ENCODE peak calls at places on chromosomes 4 and X, in seven cellular contexts. One of them, this sample, is unnamed. For H3K9me3, the result is how much of the 10 kb centered on the place peaks cover.

GRCh38 chr4:95106408-95106928 is 348.7 kb downstream of the BMPR1B start:
- DNase-seq in A549: no peak
- DNase-seq in K562: no peak
- DNase-seq in HCT116: peak
- DNase-seq in vagina: no peak
- DNase-seq in adrenal gland: no peak
- DNase-seq in IMR-90: peak
- DNase-seq in this sample: no peak

GRCh38 chr4:184433258-184433892 is 41.0 kb downstream of the IRF2 start:
- DNase-seq in A549: no peak
- DNase-seq in K562: no peak
- DNase-seq in HCT116: no peak
- DNase-seq in vagina: no peak
- DNase-seq in adrenal gland: no peak
- DNase-seq in IMR-90: peak
- DNase-seq in this sample: no peak

GRCh38 chr4:147056951-147057630 is 111.4 kb upstream of the TTC29 start:
- DNase-seq in A549: no peak
- DNase-seq in K562: no peak
- DNase-seq in HCT116: no peak
- DNase-seq in vagina: no peak
- DNase-seq in adrenal gland: no peak
- DNase-seq in IMR-90: peak
- DNase-seq in this sample: no peak

GRCh38 chr4:118955515-118955914 is 66.9 kb downstream of the SYNPO2 start:
- DNase-seq in A549: no peak
- DNase-seq in K562: no peak
- DNase-seq in HCT116: no peak
- DNase-seq in vagina: no peak
- DNase-seq in adrenal gland: no peak
- DNase-seq in IMR-90: no peak
- DNase-seq in this sample: no peak

GRCh38 chrX:111914398-111915092 is 38.6 kb downstream of the TRPC5OS start:
- DNase-seq in A549: no peak
- DNase-seq in K562: no peak
- DNase-seq in HCT116: no peak
- DNase-seq in vagina: no peak
- DNase-seq in adrenal gland: no peak
- DNase-seq in IMR-90: peak
- DNase-seq in this sample: no peak

GRCh38 chrX:24081661-24082154 is 27.0 kb downstream of the EIF2S3 start:
- DNase-seq in A549: no peak
- DNase-seq in K562: peak
- DNase-seq in HCT116: peak
- DNase-seq in vagina: no peak
- DNase-seq in adrenal gland: peak
- DNase-seq in IMR-90: peak
- DNase-seq in this sample: peak

GRCh38 chrX:33324099-33324498 is 112.8 kb upstream of the DMD start:
- DNase-seq in A549: no peak
- DNase-seq in K562: no peak
- DNase-seq in HCT116: no peak
- DNase-seq in vagina: no peak
- DNase-seq in adrenal gland: no peak
- DNase-seq in IMR-90: no peak
- DNase-seq in this sample: no peak

GRCh38 chr4:151434183-151434860 is 25.3 kb downstream of the FHIP1A start:
- DNase-seq in A549: no peak
- DNase-seq in K562: no peak
- DNase-seq in HCT116: no peak
- DNase-seq in vagina: no peak
- DNase-seq in adrenal gland: no peak
- DNase-seq in IMR-90: peak
- DNase-seq in this sample: no peak

GRCh38 chr4:11720292-11720691 is 291.6 kb upstream of the HS3ST1 start:
- DNase-seq in A549: peak
- DNase-seq in K562: no peak
- DNase-seq in HCT116: no peak
- DNase-seq in vagina: no peak
- DNase-seq in adrenal gland: peak
- DNase-seq in IMR-90: peak
- DNase-seq in this sample: no peak

GRCh38 chr4:119559044-119559647 is 69.5 kb downstream of the PDE5A start:
- DNase-seq in A549: peak
- DNase-seq in K562: peak
- DNase-seq in HCT116: peak
- DNase-seq in vagina: no peak
- DNase-seq in adrenal gland: no peak
- DNase-seq in IMR-90: peak
- DNase-seq in this sample: no peak

GRCh38 chrX:133580630-133581029 is 165.3 kb upstream of the GPC4 start:
- DNase-seq in A549: no peak
- DNase-seq in K562: no peak
- DNase-seq in HCT116: no peak
- DNase-seq in vagina: no peak
- DNase-seq in adrenal gland: no peak
- DNase-seq in IMR-90: no peak
- DNase-seq in this sample: no peak

GRCh38 chr4:95540227-95540626 is 8.5 kb downstream of the UNC5C start:
- DNase-seq in A549: no peak
- DNase-seq in K562: no peak
- DNase-seq in HCT116: no peak
- DNase-seq in vagina: no peak
- DNase-seq in adrenal gland: no peak
- DNase-seq in IMR-90: no peak
- DNase-seq in this sample: no peak

GRCh38 chr4:54281060-54281781 is 52.1 kb downstream of the PDGFRA start:
- DNase-seq in A549: no peak
- DNase-seq in K562: no peak
- DNase-seq in HCT116: no peak
- DNase-seq in vagina: no peak
- DNase-seq in adrenal gland: peak
- DNase-seq in IMR-90: peak
- DNase-seq in this sample: peak

GRCh38 chrX:119541188-119541587 is 24.0 kb downstream of the STEEP1 start:
- DNase-seq in A549: peak
- DNase-seq in K562: no peak
- DNase-seq in HCT116: no peak
- DNase-seq in vagina: no peak
- DNase-seq in adrenal gland: no peak
- DNase-seq in IMR-90: peak
- DNase-seq in this sample: no peak

GRCh38 chr4:146269228-146269653 is 54.9 kb downstream of the REELD1 start:
- DNase-seq in A549: no peak
- DNase-seq in K562: no peak
- DNase-seq in HCT116: no peak
- DNase-seq in vagina: no peak
- DNase-seq in adrenal gland: no peak
- DNase-seq in IMR-90: no peak
- DNase-seq in this sample: no peak

GRCh38 chr4:66852843-66853242 is 692.5 kb downstream of the CENPC start:
- DNase-seq in A549: no peak
- DNase-seq in K562: no peak
- DNase-seq in HCT116: no peak
- DNase-seq in vagina: no peak
- DNase-seq in adrenal gland: no peak
- DNase-seq in IMR-90: no peak
- DNase-seq in this sample: no peak

GRCh38 chr4:169009281-169010124 is 552 bp downstream of the CBR4 start:
- DNase-seq in A549: no peak
- DNase-seq in K562: peak
- DNase-seq in HCT116: peak
- DNase-seq in vagina: no peak
- DNase-seq in adrenal gland: peak
- DNase-seq in IMR-90: peak
- DNase-seq in this sample: peak

GRCh38 chr4:169012049-169012448 is 2.0 kb upstream of the CBR4 start:
- DNase-seq in A549: no peak
- DNase-seq in K562: no peak
- DNase-seq in HCT116: no peak
- DNase-seq in vagina: no peak
- DNase-seq in adrenal gland: no peak
- DNase-seq in IMR-90: no peak
- DNase-seq in this sample: no peak

GRCh38 chr4:169013396-169013795 is 3.3 kb upstream of the CBR4 start:
- DNase-seq in A549: no peak
- DNase-seq in K562: peak
- DNase-seq in HCT116: no peak
- DNase-seq in vagina: no peak
- DNase-seq in adrenal gland: no peak
- DNase-seq in IMR-90: no peak
- DNase-seq in this sample: no peak

GRCh38 chr4:169008478-169008877 is 1.6 kb downstream of the CBR4 start:
- DNase-seq in A549: no peak
- DNase-seq in K562: peak
- DNase-seq in HCT116: no peak
- DNase-seq in vagina: no peak
- DNase-seq in adrenal gland: no peak
- DNase-seq in IMR-90: no peak
- DNase-seq in this sample: no peak

DNA sequence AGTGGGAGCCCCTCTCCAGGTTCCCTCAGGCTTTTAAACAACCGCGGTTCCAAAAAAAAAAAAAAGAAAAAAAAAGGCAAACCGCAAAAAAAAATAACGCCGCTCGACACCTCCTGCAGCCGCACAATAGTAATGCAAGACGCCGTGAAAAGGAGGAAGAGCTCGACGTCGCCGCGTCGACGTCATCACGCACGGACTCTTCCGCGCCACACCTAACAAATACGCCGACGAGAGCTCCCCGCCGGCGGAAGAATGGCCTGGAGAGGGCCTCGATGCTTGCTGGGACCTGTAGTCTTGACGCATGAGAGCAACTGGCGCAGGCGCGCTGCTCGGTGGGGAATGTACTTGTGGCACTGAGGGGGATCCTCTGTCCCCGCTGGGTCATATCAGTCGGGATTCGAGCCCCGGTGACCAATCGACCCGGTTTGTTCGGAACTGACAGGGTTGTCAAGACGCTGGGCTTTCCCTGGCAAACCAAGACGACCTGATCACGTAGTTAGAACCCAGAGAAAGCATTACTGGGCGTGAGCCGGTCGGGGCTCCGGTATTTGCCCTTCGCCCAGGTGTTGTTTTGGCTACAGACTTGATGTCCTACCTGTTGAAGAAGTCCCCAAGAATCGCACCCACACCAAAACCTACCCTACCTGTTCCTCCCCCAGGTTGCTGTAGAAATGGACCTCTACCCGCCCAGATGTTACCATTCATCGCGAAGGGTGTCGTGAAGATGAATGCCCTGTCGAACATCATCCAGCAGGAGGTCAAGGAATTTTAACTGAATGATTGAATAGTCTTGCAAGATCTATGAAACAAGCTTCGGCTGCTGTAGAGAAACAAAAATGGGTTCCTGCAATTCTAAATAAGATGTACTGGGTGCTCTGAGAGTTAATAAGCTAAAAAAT is at the start of gene CBR4:
- DNase-seq in A549: peak
- DNase-seq in K562: peak
- DNase-seq in HCT116: peak
- DNase-seq in vagina: no peak
- DNase-seq in adrenal gland: peak
- DNase-seq in IMR-90: peak
- DNase-seq in this sample: peak
- TF ChIP-seq POLR2A in A549: peak
- TF ChIP-seq POLR2A in K562: peak
- TF ChIP-seq POLR2A in HCT116: peak
- TF ChIP-seq POLR2A in vagina: peak
- TF ChIP-seq POLR2A in adrenal gland: peak
- TF ChIP-seq POLR2A in IMR-90: peak
- TF ChIP-seq POLR2A in this sample: peak

DNA sequence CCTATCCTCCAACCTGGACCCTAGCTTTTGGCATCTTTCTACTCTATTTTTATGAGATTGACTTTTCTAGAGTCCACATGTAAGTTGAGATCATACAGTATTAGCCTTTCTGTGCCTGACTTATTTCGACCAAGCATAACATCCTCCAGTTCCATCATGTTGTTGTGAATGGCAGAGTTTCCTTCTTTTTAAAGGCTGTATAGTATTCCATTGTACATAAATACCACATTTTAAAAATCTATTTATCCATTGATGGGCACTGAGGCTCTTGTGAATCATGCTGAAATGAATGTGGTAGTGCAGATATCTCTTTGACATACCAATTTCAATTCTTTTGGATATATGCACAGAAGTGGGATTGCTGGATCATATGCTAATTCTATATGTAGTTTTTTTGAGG is 40.3 kb upstream of the STIM2 start:
- DNase-seq in A549: no peak
- DNase-seq in K562: no peak
- DNase-seq in HCT116: no peak
- DNase-seq in vagina: no peak
- DNase-seq in adrenal gland: no peak
- DNase-seq in IMR-90: no peak
- DNase-seq in this sample: no peak
- H3K9me3 ChIP-seq in A549: under half
- H3K9me3 ChIP-seq in K562: under half
- H3K9me3 ChIP-seq in HCT116: under half
- H3K9me3 ChIP-seq in vagina: under half
- H3K9me3 ChIP-seq in adrenal gland: under half
- H3K9me3 ChIP-seq in IMR-90: under half
- H3K9me3 ChIP-seq in this sample: under half

GRCh38 chrX:49284212-49284611 is 14.6 kb downstream of the PPP1R3F start:
- DNase-seq in A549: no peak
- DNase-seq in K562: no peak
- DNase-seq in HCT116: no peak
- DNase-seq in vagina: no peak
- DNase-seq in adrenal gland: no peak
- DNase-seq in IMR-90: no peak
- DNase-seq in this sample: no peak
- H3K27ac ChIP-seq in A549: no peak
- H3K27ac ChIP-seq in K562: no peak
- H3K27ac ChIP-seq in HCT116: no peak
- H3K27ac ChIP-seq in vagina: no peak
- H3K27ac ChIP-seq in adrenal gland: no peak
- H3K27ac ChIP-seq in IMR-90: no peak
- H3K27ac ChIP-seq in this sample: no peak

DNA sequence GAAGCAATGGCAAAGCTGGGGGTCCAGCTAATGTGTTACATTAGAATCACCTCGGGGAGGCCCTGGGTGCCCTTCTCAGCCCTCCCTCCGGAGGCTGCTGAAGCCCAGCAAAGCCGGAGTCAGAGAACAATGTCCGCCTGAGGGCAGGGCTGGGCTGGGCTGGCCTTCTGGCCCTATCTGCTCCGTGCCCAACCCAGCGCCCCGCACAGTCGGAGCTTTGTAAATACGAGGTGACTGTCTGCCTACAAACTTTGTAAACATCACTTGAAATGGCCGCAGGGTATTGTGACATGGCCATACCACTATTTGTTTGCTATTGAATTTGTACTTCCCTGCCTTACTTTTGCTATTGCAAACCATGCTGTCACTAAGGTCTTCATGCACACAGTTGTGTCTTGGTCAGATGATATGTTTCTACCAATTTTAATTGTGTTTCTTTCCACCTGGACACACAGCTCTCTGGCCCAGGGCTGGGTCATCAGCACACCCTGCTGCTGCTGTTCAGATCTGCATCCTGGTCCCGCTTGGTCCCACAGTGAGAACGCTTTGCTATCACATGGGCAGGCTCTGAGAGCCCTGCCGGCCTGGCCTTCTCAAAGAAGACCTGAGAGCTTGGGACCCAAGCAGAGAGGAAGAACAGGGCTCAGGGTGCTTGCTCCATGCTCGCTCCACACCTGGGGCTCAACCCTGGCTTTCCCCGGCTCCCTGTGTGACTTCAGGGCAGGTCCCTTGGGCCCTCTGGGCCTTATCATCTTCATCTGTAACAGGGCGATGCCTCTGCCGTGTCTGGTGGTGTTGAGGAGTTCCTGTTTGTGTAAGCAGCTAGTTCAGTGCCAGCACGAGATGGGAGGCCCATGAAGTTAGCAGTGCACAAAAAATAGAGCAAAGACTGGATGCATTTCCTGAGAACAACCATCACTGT is 2.2 kb downstream of the S100P start:
- DNase-seq in A549: peak
- DNase-seq in K562: no peak
- DNase-seq in HCT116: no peak
- DNase-seq in vagina: no peak
- DNase-seq in adrenal gland: no peak
- DNase-seq in IMR-90: peak
- DNase-seq in this sample: no peak
- TF ChIP-seq POLR2A in A549: no peak
- TF ChIP-seq POLR2A in K562: no peak
- TF ChIP-seq POLR2A in HCT116: no peak
- TF ChIP-seq POLR2A in vagina: no peak
- TF ChIP-seq POLR2A in adrenal gland: no peak
- TF ChIP-seq POLR2A in IMR-90: no peak
- TF ChIP-seq POLR2A in this sample: no peak